ENCODE peak calls at places on chromosome 20, in five cellular contexts. W is cardiac muscle cell; U is body of pancreas; O is activated CD4-positive, alpha-beta T cell treated with anti-CD3 and anti-CD28 coated beads for 24 hours; X is NCI-H69. B is an unnamed sample.

GRCh38 chr20:37339208-37339607 is 6.7 kb upstream of the SRC start:
- DNase-seq in U (no peak), O (no peak), X (no peak), W (no peak), B (no peak)

GRCh38 chr20:17863577-17864292 is 104.9 kb downstream of the SNX5 start:
- DNase-seq in W (no peak), X (peak; percentile 57), O (no peak), U (peak; percentile 96), B (no peak)

GRCh38 chr20:4329232-4329631 is 313.9 kb upstream of the RNF24 start:
- DNase-seq in O (no peak), U (no peak), X (no peak), W (no peak), B (no peak)

GRCh38 chr20:61935926-61936700 is 129.6 kb downstream of the TAF4 start:
- DNase-seq in O (no peak), W (no peak), U (peak; percentile 3), X (no peak), B (no peak)

GRCh38 chr20:47568019-47568418 is 66.3 kb downstream of the NCOA3 start:
- DNase-seq in O (no peak), W (peak; percentile 92), X (peak; percentile 62), U (peak; percentile 69), B (no peak)

GRCh38 chr20:25056601-25057233 is 1.2 kb downstream of the ACSS1 start:
- DNase-seq in X (no peak), U (no peak), W (peak; percentile 25), O (no peak), B (no peak)

GRCh38 chr20:40072907-40073306 is 616.1 kb downstream of the MAFB start:
- DNase-seq in U (no peak), O (no peak), W (no peak), X (no peak), B (no peak)

GRCh38 chr20:13510837-13511488 is 127.8 kb downstream of the TASP1 start:
- DNase-seq in W (no peak), U (peak; percentile 13), X (no peak), O (no peak), B (no peak)

GRCh38 chr20:3258429-3258828 is 19.4 kb upstream of the SLC4A11 start:
- DNase-seq in W (no peak), U (no peak), X (no peak), O (no peak), B (no peak)

GRCh38 chr20:37598101-37598530 is 70.4 kb upstream of the BLCAP start:
- DNase-seq in W (no peak), U (no peak), O (no peak), X (peak; percentile 92), B (no peak)

GRCh38 chr20:454951-455350 is 7.4 kb downstream of the TBC1D20 start:
- DNase-seq in U (no peak), O (no peak), W (no peak), X (no peak), B (no peak)

GRCh38 chr20:34736106-34736505 is 32.0 kb downstream of the TP53INP2 start:
- DNase-seq in O (no peak), W (no peak), X (no peak), U (no peak), B (no peak)

GRCh38 chr20:40583195-40583594 is 105.8 kb downstream of the MAFB start:
- DNase-seq in O (no peak), W (no peak), X (no peak), U (no peak), B (no peak)

GRCh38 chr20:16381444-16381843 is 191.8 kb downstream of the KIF16B start:
- DNase-seq in U (no peak), O (no peak), W (peak; percentile 8), X (no peak), B (no peak)

GRCh38 chr20:33846291-33846916 is 35.3 kb downstream of the CHMP4B start:
- DNase-seq in X (peak; percentile 65), W (peak; percentile 89), U (no peak), O (no peak), B (no peak)

GRCh38 chr20:50646483-50646996 is 44.8 kb downstream of the RIPOR3 start:
- DNase-seq in W (peak; percentile 78), U (no peak), O (no peak), X (no peak), B (no peak)

GRCh38 chr20:20824924-20825584 is 112.6 kb upstream of the RALGAPA2 start:
- DNase-seq in O (peak; percentile 31), X (peak; percentile 82), U (peak; percentile 65), W (peak; percentile 55), B (peak; percentile 36)

GRCh38 chr20:15287331-15287730 is 949.9 kb upstream of the FLRT3 start:
- DNase-seq in X (peak; percentile 84), O (no peak), U (no peak), W (no peak), B (no peak)

GRCh38 chr20:51137461-51137860 is 114.6 kb upstream of the KCNG1 start:
- DNase-seq in U (no peak), X (no peak), W (no peak), O (no peak), B (no peak)

GRCh38 chr20:17634666-17635319 is 47.2 kb downstream of the RRBP1 start:
- DNase-seq in O (no peak), W (peak; percentile 65), U (no peak), X (no peak), B (no peak)

GRCh38 chr20:57398231-57398821 is 7.1 kb downstream of the RBM38 start:
- DNase-seq in U (peak; percentile 78), X (no peak), W (no peak), O (peak; percentile 68), B (peak; percentile 76)

GRCh38 chr20:58406422-58407001 is 17.5 kb downstream of the VAPB start:
- DNase-seq in O (no peak), U (no peak), X (no peak), W (no peak), B (no peak)

GRCh38 chr20:40688129-40689099 is 622 bp downstream of the MAFB start:
- DNase-seq in X (peak; percentile 10), U (no peak), W (no peak), O (no peak), B (no peak)

GRCh38 chr20:52783769-52784168 is 188.4 kb upstream of the TSHZ2 start:
- DNase-seq in U (no peak), O (peak; percentile 21), X (peak; percentile 31), W (peak; percentile 27), B (peak; percentile 20)

GRCh38 chr20:8144282-8145245 is 12.5 kb downstream of the PLCB1 start:
- DNase-seq in O (no peak), X (no peak), W (peak; percentile 91), U (no peak), B (no peak)

GRCh38 chr20:32333988-32334885 is 23.9 kb upstream of the ASXL1 start:
- DNase-seq in U (peak; percentile 82), W (peak; percentile 80), O (peak; percentile 25), X (no peak), B (no peak)

GRCh38 chr20:59123011-59123676 is 40.5 kb upstream of the ZNF831 start:
- DNase-seq in W (no peak), O (no peak), X (no peak), U (no peak), B (no peak)

GRCh38 chr20:50169329-50169823 is 15.9 kb upstream of the PEDS1 start:
- DNase-seq in W (peak; percentile 83), U (peak; percentile 81), O (peak; percentile 73), X (peak; percentile 46), B (no peak)

GRCh38 chr20:11207749-11208502 is 534.1 kb upstream of the JAG1 start:
- DNase-seq in X (peak; percentile 18), U (peak; percentile 75), W (peak; percentile 49), O (no peak), B (no peak)

GRCh38 chr20:35273449-35274171 is 4.3 kb downstream of the MMP24OS start:
- DNase-seq in U (peak; percentile 63), X (peak; percentile 50), O (no peak), W (no peak), B (no peak)

GRCh38 chr20:17895641-17896246 is 72.8 kb downstream of the SNX5 start:
- DNase-seq in O (peak; percentile 56), W (peak; percentile 64), X (no peak), U (no peak), B (peak; percentile 69)

GRCh38 chr20:2237059-2237458 is 58.7 kb upstream of the TGM3 start:
- DNase-seq in O (no peak), X (no peak), U (peak; percentile 25), W (peak; percentile 94), B (no peak)

GRCh38 chr20:1473244-1473635 is 6.6 kb upstream of the NSFL1C start:
- DNase-seq in O (no peak), W (no peak), U (no peak), X (peak; percentile 20), B (no peak)

GRCh38 chr20:56418385-56418861 is 6.4 kb downstream of the CASS4 start:
- DNase-seq in U (no peak), W (peak; percentile 14), X (no peak), O (no peak), B (no peak)

GRCh38 chr20:52190437-52191131 is 995 bp downstream of the ZFP64 start:
- DNase-seq in O (peak; percentile 11), X (peak; percentile 50), U (peak; percentile 34), W (peak; percentile 35), B (peak; percentile 21)

GRCh38 chr20:45363611-45364492 is 896 bp downstream of the SYS1 start:
- DNase-seq in W (no peak), X (no peak), U (no peak), O (no peak), B (no peak)

GRCh38 chr20:46255440-46256104 is 52.7 kb downstream of the CDH22 start:
- DNase-seq in W (peak; percentile 61), U (peak; percentile 91), X (peak; percentile 95), O (no peak), B (no peak)

GRCh38 chr20:57677323-57677982 is 32.4 kb downstream of the PMEPA1 start:
- DNase-seq in O (no peak), W (no peak), U (no peak), X (no peak), B (no peak)

GRCh38 chr20:43959920-43960227 is 45.2 kb downstream of the TOX2 start:
- DNase-seq in O (no peak), W (no peak), U (no peak), X (no peak), B (no peak)